ENCODE peak calls at places on chromosomes 2 and 18, in ten cellular contexts. One of them, this sample, is unnamed.

GRCh38 chr2:26742053-26742770 is 21.9 kb upstream of the SLC35F6 start:
- DNase-seq in Karpas-422: no peak
- DNase-seq in uterus: no peak
- DNase-seq in breast epithelium: no peak
- DNase-seq in GM23248: no peak
- DNase-seq in brain microvascular endothelial cell: no peak
- DNase-seq in HCT116: no peak
- DNase-seq in neuronal stem cell: no peak
- DNase-seq in psoas muscle: no peak
- DNase-seq in vagina: no peak
- DNase-seq in this sample: no peak

GRCh38 chr2:42369551-42370229 is 8.7 kb upstream of the COX7A2L start:
- DNase-seq in HCT116: no peak
- DNase-seq in breast epithelium: no peak
- DNase-seq in uterus: no peak
- DNase-seq in brain microvascular endothelial cell: no peak
- DNase-seq in psoas muscle: no peak
- DNase-seq in GM23248: no peak
- DNase-seq in vagina: no peak
- DNase-seq in Karpas-422: no peak
- DNase-seq in neuronal stem cell: no peak
- DNase-seq in this sample: no peak

GRCh38 chr2:37629529-37629928 is 41.9 kb downstream of the CDC42EP3 start:
- DNase-seq in neuronal stem cell: no peak
- DNase-seq in brain microvascular endothelial cell: peak
- DNase-seq in uterus: no peak
- DNase-seq in GM23248: peak
- DNase-seq in HCT116: no peak
- DNase-seq in Karpas-422: no peak
- DNase-seq in breast epithelium: no peak
- DNase-seq in vagina: no peak
- DNase-seq in psoas muscle: no peak
- DNase-seq in this sample: no peak

GRCh38 chr2:181431674-181432073 is 25.5 kb upstream of the ITGA4 start:
- DNase-seq in brain microvascular endothelial cell: no peak
- DNase-seq in vagina: no peak
- DNase-seq in Karpas-422: peak
- DNase-seq in psoas muscle: no peak
- DNase-seq in GM23248: no peak
- DNase-seq in neuronal stem cell: no peak
- DNase-seq in breast epithelium: no peak
- DNase-seq in uterus: no peak
- DNase-seq in HCT116: no peak
- DNase-seq in this sample: no peak

GRCh38 chr2:231483398-231484329 is 19.4 kb upstream of the NCL start:
- DNase-seq in breast epithelium: peak
- DNase-seq in uterus: peak
- DNase-seq in GM23248: peak
- DNase-seq in Karpas-422: no peak
- DNase-seq in psoas muscle: peak
- DNase-seq in HCT116: no peak
- DNase-seq in vagina: no peak
- DNase-seq in brain microvascular endothelial cell: no peak
- DNase-seq in neuronal stem cell: no peak
- DNase-seq in this sample: no peak

GRCh38 chr18:12278765-12279682 is 24.9 kb downstream of the CIDEA start:
- DNase-seq in Karpas-422: no peak
- DNase-seq in breast epithelium: peak
- DNase-seq in GM23248: peak
- DNase-seq in psoas muscle: peak
- DNase-seq in uterus: peak
- DNase-seq in HCT116: no peak
- DNase-seq in neuronal stem cell: peak
- DNase-seq in vagina: peak
- DNase-seq in brain microvascular endothelial cell: peak
- DNase-seq in this sample: peak

GRCh38 chr18:6205706-6206105 is 209.0 kb downstream of the L3MBTL4 start:
- DNase-seq in GM23248: peak
- DNase-seq in breast epithelium: no peak
- DNase-seq in uterus: no peak
- DNase-seq in vagina: no peak
- DNase-seq in neuronal stem cell: no peak
- DNase-seq in HCT116: no peak
- DNase-seq in brain microvascular endothelial cell: peak
- DNase-seq in Karpas-422: no peak
- DNase-seq in psoas muscle: no peak
- DNase-seq in this sample: no peak

GRCh38 chr2:141534671-141535359 is 596.0 kb downstream of the LRP1B start:
- DNase-seq in brain microvascular endothelial cell: no peak
- DNase-seq in Karpas-422: no peak
- DNase-seq in HCT116: no peak
- DNase-seq in neuronal stem cell: no peak
- DNase-seq in GM23248: no peak
- DNase-seq in vagina: no peak
- DNase-seq in uterus: no peak
- DNase-seq in psoas muscle: no peak
- DNase-seq in breast epithelium: no peak
- DNase-seq in this sample: no peak

GRCh38 chr2:184765048-184765881 is 166.9 kb downstream of the ZNF804A start:
- DNase-seq in HCT116: no peak
- DNase-seq in brain microvascular endothelial cell: no peak
- DNase-seq in Karpas-422: no peak
- DNase-seq in breast epithelium: no peak
- DNase-seq in neuronal stem cell: no peak
- DNase-seq in uterus: no peak
- DNase-seq in psoas muscle: no peak
- DNase-seq in vagina: no peak
- DNase-seq in GM23248: no peak
- DNase-seq in this sample: no peak

GRCh38 chr2:110219496-110220192 is 7.3 kb upstream of the MTLN start:
- DNase-seq in brain microvascular endothelial cell: peak
- DNase-seq in neuronal stem cell: no peak
- DNase-seq in uterus: no peak
- DNase-seq in HCT116: no peak
- DNase-seq in breast epithelium: no peak
- DNase-seq in psoas muscle: no peak
- DNase-seq in Karpas-422: no peak
- DNase-seq in GM23248: peak
- DNase-seq in vagina: no peak
- DNase-seq in this sample: no peak

GRCh38 chr2:207202645-207203044 is 36.9 kb upstream of the KLF7 start:
- DNase-seq in neuronal stem cell: peak
- DNase-seq in psoas muscle: no peak
- DNase-seq in GM23248: peak
- DNase-seq in Karpas-422: peak
- DNase-seq in vagina: no peak
- DNase-seq in brain microvascular endothelial cell: peak
- DNase-seq in breast epithelium: no peak
- DNase-seq in HCT116: peak
- DNase-seq in uterus: no peak
- DNase-seq in this sample: no peak

GRCh38 chr2:145412155-145412554 is 892.2 kb upstream of the ZEB2 start:
- DNase-seq in brain microvascular endothelial cell: no peak
- DNase-seq in Karpas-422: peak
- DNase-seq in breast epithelium: no peak
- DNase-seq in HCT116: no peak
- DNase-seq in psoas muscle: no peak
- DNase-seq in neuronal stem cell: no peak
- DNase-seq in GM23248: no peak
- DNase-seq in uterus: no peak
- DNase-seq in vagina: no peak
- DNase-seq in this sample: no peak

GRCh38 chr2:237299897-237300296 is 114.1 kb downstream of the COL6A3 start:
- DNase-seq in Karpas-422: no peak
- DNase-seq in brain microvascular endothelial cell: peak
- DNase-seq in uterus: no peak
- DNase-seq in vagina: no peak
- DNase-seq in psoas muscle: no peak
- DNase-seq in breast epithelium: no peak
- DNase-seq in HCT116: peak
- DNase-seq in GM23248: peak
- DNase-seq in neuronal stem cell: no peak
- DNase-seq in this sample: no peak

GRCh38 chr2:237296756-237297155 is 117.2 kb downstream of the COL6A3 start:
- DNase-seq in uterus: no peak
- DNase-seq in breast epithelium: no peak
- DNase-seq in brain microvascular endothelial cell: no peak
- DNase-seq in vagina: no peak
- DNase-seq in GM23248: peak
- DNase-seq in HCT116: no peak
- DNase-seq in neuronal stem cell: no peak
- DNase-seq in psoas muscle: no peak
- DNase-seq in Karpas-422: no peak
- DNase-seq in this sample: no peak

GRCh38 chr2:237297421-237298155 is 116.4 kb downstream of the COL6A3 start:
- DNase-seq in brain microvascular endothelial cell: no peak
- DNase-seq in breast epithelium: no peak
- DNase-seq in vagina: no peak
- DNase-seq in HCT116: no peak
- DNase-seq in neuronal stem cell: no peak
- DNase-seq in uterus: no peak
- DNase-seq in psoas muscle: no peak
- DNase-seq in GM23248: peak
- DNase-seq in Karpas-422: no peak
- DNase-seq in this sample: no peak

GRCh38 chr2:237300755-237301154 is 113.2 kb downstream of the COL6A3 start:
- DNase-seq in HCT116: no peak
- DNase-seq in GM23248: no peak
- DNase-seq in brain microvascular endothelial cell: no peak
- DNase-seq in neuronal stem cell: no peak
- DNase-seq in Karpas-422: no peak
- DNase-seq in vagina: no peak
- DNase-seq in breast epithelium: no peak
- DNase-seq in uterus: no peak
- DNase-seq in psoas muscle: no peak
- DNase-seq in this sample: no peak

DNA sequence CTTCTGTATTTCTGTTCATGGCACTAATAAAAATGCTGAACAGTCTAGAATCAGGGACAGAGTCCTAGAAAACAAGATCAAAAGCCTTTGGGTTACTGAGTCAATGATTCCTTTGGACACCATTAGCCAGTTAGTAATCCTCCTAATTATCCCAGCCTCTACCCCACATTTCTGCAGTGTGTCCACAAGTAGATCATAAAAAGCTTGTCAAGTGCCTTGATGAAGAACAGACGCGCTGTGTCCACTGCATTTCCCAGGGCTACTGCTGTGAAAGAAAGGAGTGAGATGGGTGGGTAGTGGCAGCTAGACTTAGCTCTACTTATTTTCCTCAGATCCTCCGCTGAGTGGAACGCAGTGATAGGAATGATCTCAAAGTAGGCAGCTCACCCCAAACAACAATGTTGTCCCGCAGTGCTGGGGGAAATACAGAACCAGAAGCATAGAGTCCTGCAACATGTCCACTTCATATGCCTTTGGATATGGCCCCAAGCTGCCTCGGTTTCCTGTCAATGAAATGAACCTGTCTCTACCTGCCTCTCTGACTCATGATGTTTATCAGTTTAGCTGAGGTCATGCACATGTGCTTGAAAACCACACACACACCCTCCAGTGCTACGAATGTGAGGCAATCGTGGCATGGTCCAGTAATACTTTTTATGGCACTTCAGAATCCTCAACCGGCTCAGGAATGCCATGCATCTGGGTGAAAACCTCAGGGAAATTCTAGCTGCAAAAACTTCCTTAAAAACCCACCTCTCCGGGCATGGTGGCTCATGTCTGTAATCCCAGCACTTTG is 115.4 kb downstream of the COL6A3 start:
- DNase-seq in psoas muscle: no peak
- DNase-seq in GM23248: peak
- DNase-seq in vagina: no peak
- DNase-seq in HCT116: peak
- DNase-seq in brain microvascular endothelial cell: no peak
- DNase-seq in neuronal stem cell: no peak
- DNase-seq in Karpas-422: no peak
- DNase-seq in uterus: peak
- DNase-seq in breast epithelium: no peak
- DNase-seq in this sample: no peak
- H3K27ac ChIP-seq in psoas muscle: peak
- H3K27ac ChIP-seq in GM23248: no peak
- H3K27ac ChIP-seq in vagina: peak
- H3K27ac ChIP-seq in HCT116: peak
- H3K27ac ChIP-seq in brain microvascular endothelial cell: no peak
- H3K27ac ChIP-seq in neuronal stem cell: no peak
- H3K27ac ChIP-seq in Karpas-422: no peak
- H3K27ac ChIP-seq in uterus: peak
- H3K27ac ChIP-seq in breast epithelium: no peak
- H3K27ac ChIP-seq in this sample: no peak

GRCh38 chr2:236170678-236171212 is 2.6 kb upstream of the GBX2 start:
- DNase-seq in HCT116: no peak
- DNase-seq in vagina: no peak
- DNase-seq in psoas muscle: no peak
- DNase-seq in GM23248: no peak
- DNase-seq in uterus: no peak
- DNase-seq in neuronal stem cell: peak
- DNase-seq in brain microvascular endothelial cell: no peak
- DNase-seq in breast epithelium: no peak
- DNase-seq in Karpas-422: no peak
- DNase-seq in this sample: no peak
- H3K27ac ChIP-seq in HCT116: no peak
- H3K27ac ChIP-seq in vagina: no peak
- H3K27ac ChIP-seq in psoas muscle: no peak
- H3K27ac ChIP-seq in GM23248: no peak
- H3K27ac ChIP-seq in uterus: no peak
- H3K27ac ChIP-seq in neuronal stem cell: no peak
- H3K27ac ChIP-seq in brain microvascular endothelial cell: no peak
- H3K27ac ChIP-seq in breast epithelium: no peak
- H3K27ac ChIP-seq in Karpas-422: no peak
- H3K27ac ChIP-seq in this sample: no peak

DNA sequence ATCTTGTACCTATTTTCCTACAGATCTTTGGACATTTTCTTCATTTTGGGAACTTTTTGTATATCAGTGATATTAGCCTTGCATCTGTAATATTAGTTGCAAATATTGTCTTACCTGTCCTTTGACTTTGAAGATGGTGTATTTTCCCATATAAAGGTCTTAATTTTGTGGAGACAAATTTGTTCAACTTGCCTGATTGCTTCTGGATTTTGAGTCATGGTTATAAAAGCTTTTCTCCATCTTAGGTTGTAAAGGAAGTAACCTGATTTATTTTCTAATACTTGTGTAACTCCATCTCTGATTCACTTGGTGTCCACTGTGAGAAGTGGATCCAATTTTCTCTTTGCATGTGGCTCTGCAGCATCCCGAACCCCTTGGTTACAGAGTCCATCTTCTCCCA is 97.7 kb upstream of the OTOS start:
- DNase-seq in breast epithelium: no peak
- DNase-seq in uterus: no peak
- DNase-seq in neuronal stem cell: no peak
- DNase-seq in psoas muscle: no peak
- DNase-seq in HCT116: no peak
- DNase-seq in Karpas-422: no peak
- DNase-seq in GM23248: peak
- DNase-seq in brain microvascular endothelial cell: no peak
- DNase-seq in vagina: no peak
- DNase-seq in this sample: no peak
- H3K27ac ChIP-seq in breast epithelium: no peak
- H3K27ac ChIP-seq in uterus: no peak
- H3K27ac ChIP-seq in neuronal stem cell: no peak
- H3K27ac ChIP-seq in psoas muscle: peak
- H3K27ac ChIP-seq in HCT116: no peak
- H3K27ac ChIP-seq in Karpas-422: no peak
- H3K27ac ChIP-seq in GM23248: no peak
- H3K27ac ChIP-seq in brain microvascular endothelial cell: no peak
- H3K27ac ChIP-seq in vagina: no peak
- H3K27ac ChIP-seq in this sample: no peak

GRCh38 chr2:70531419-70532130 is 22.1 kb downstream of the TGFA start:
- DNase-seq in uterus: no peak
- DNase-seq in breast epithelium: no peak
- DNase-seq in Karpas-422: no peak
- DNase-seq in psoas muscle: no peak
- DNase-seq in GM23248: no peak
- DNase-seq in HCT116: no peak
- DNase-seq in brain microvascular endothelial cell: no peak
- DNase-seq in neuronal stem cell: no peak
- DNase-seq in vagina: no peak
- DNase-seq in this sample: no peak
- H3K27ac ChIP-seq in uterus: no peak
- H3K27ac ChIP-seq in breast epithelium: no peak
- H3K27ac ChIP-seq in Karpas-422: no peak
- H3K27ac ChIP-seq in psoas muscle: no peak
- H3K27ac ChIP-seq in GM23248: no peak
- H3K27ac ChIP-seq in HCT116: no peak
- H3K27ac ChIP-seq in brain microvascular endothelial cell: no peak
- H3K27ac ChIP-seq in neuronal stem cell: no peak
- H3K27ac ChIP-seq in vagina: no peak
- H3K27ac ChIP-seq in this sample: no peak